ENCODE peak calls at places on chromosomes 16 and 17, in seven cellular contexts. F, D, E, O, V, I and N are unnamed samples.

GRCh38 chr17:14619821-14620220 is 318.9 kb downstream of the HS3ST3B1 start:
- DNase-seq in D (no peak), F (no peak), O (no peak), I (no peak), V (no peak), E (no peak), N (no peak)

GRCh38 chr16:86532526-86532815 is 22.1 kb downstream of the FOXF1 start:
- DNase-seq in I (no peak), E (no peak), V (no peak), D (no peak), O (no peak), F (no peak), N (no peak)

GRCh38 chr16:83143788-83144187 is 517.0 kb downstream of the CDH13 start:
- DNase-seq in O (no peak), V (no peak), I (no peak), F (no peak), E (no peak), D (no peak), N (peak)

GRCh38 chr16:7397901-7398300 is 65.3 kb downstream of the RBFOX1 start:
- DNase-seq in E (no peak), D (no peak), F (no peak), V (peak), I (no peak), O (no peak), N (no peak)

GRCh38 chr16:74990832-74991231 is 5.9 kb upstream of the WDR59 start:
- DNase-seq in F (no peak), O (no peak), V (no peak), I (no peak), D (no peak), E (no peak), N (no peak)

GRCh38 chr17:2692781-2693135 is 18.8 kb downstream of the CLUH start:
- DNase-seq in I (no peak), O (no peak), V (no peak), D (no peak), E (no peak), F (no peak), N (no peak)

GRCh38 chr17:66569572-66569971 is 265.3 kb upstream of the CACNG5 start:
- DNase-seq in O (no peak), D (no peak), F (no peak), V (no peak), I (no peak), E (no peak), N (no peak)

GRCh38 chr16:21162661-21163151 is 4.2 kb downstream of the LDAF1 start:
- DNase-seq in D (no peak), E (no peak), F (no peak), I (peak), V (peak), O (no peak), N (peak)

GRCh38 chr16:85916141-85916890 is 17.4 kb downstream of the IRF8 start:
- DNase-seq in F (no peak), V (no peak), D (no peak), I (no peak), E (no peak), O (no peak), N (peak)

GRCh38 chr17:17484451-17484899 is 7.7 kb downstream of the MED9 start:
- DNase-seq in D (no peak), I (no peak), O (no peak), V (no peak), F (no peak), E (no peak), N (no peak)

GRCh38 chr16:88453621-88454314 is 688 bp downstream of the ZFPM1 start:
- DNase-seq in D (no peak), O (peak), I (peak), E (no peak), V (no peak), F (no peak), N (no peak)

GRCh38 chr16:58628845-58629680 is 563 bp downstream of the CNOT1 start:
- DNase-seq in V (peak), F (peak), D (no peak), I (peak), E (peak), O (peak), N (peak)

GRCh38 chr17:17156107-17156506 is 50.0 kb downstream of the PLD6 start:
- DNase-seq in I (no peak), E (no peak), V (peak), D (no peak), F (no peak), O (no peak), N (peak)

GRCh38 chr16:57960826-57961472 is 10.0 kb downstream of the CNGB1 start:
- DNase-seq in I (no peak), E (no peak), V (no peak), O (no peak), F (no peak), D (no peak), N (no peak)

GRCh38 chr17:40124279-40125141 is 2.7 kb downstream of the MSL1 start:
- DNase-seq in I (peak), E (no peak), F (no peak), O (no peak), V (peak), D (no peak), N (peak)

GRCh38 chr17:75707096-75707720 is 14.1 kb upstream of the ITGB4 start:
- DNase-seq in I (peak), O (no peak), V (no peak), D (no peak), F (no peak), E (no peak), N (no peak)

GRCh38 chr17:4230142-4230541 is 33.6 kb downstream of the ANKFY1 start:
- DNase-seq in D (no peak), E (no peak), O (no peak), I (no peak), F (no peak), V (peak), N (peak)

GRCh38 chr16:7086842-7087616 is 245.6 kb upstream of the RBFOX1 start:
- DNase-seq in E (no peak), V (no peak), F (no peak), I (no peak), D (no peak), O (no peak), N (no peak)

GRCh38 chr16:49622421-49623402 is 233.2 kb downstream of the ZNF423 start:
- DNase-seq in D (no peak), F (no peak), I (no peak), E (no peak), O (no peak), V (no peak), N (no peak)

GRCh38 chr17:67452681-67453554 is 75.8 kb downstream of the PITPNC1 start:
- DNase-seq in D (no peak), V (no peak), E (no peak), F (no peak), O (no peak), I (no peak), N (no peak)